ENCODE peak calls at places on chromosomes 7 and 10, in five cellular contexts. T is suprapubic skin, D is transverse colon, I is stomach, L is endothelial cell of umbilical vein. K is an unnamed sample. For H3K36me3, the result is how much of the 10 kb centered on the place peaks cover.

GRCh38 chr7:132368246-132368900 is 207.9 kb downstream of the PLXNA4 start:
- DNase-seq in T (no peak), L (no peak), I (no peak), D (peak), K (no peak)

GRCh38 chr7:152477079-152477478 is 41.3 kb upstream of the KMT2C start:
- DNase-seq in L (no peak), T (no peak), I (no peak), D (no peak), K (no peak)

GRCh38 chr7:92244803-92245486 is 769 bp downstream of the KRIT1 start:
- DNase-seq in L (no peak), I (no peak), T (no peak), D (no peak), K (no peak)

GRCh38 chr7:73992104-73992562 is 35.8 kb upstream of the ELN start:
- DNase-seq in T (peak), D (no peak), L (no peak), I (peak), K (peak)

GRCh38 chr7:131538791-131539179 is 17.6 kb downstream of the PODXL start:
- DNase-seq in T (no peak), I (no peak), L (peak), D (no peak), K (no peak)

GRCh38 chr10:24952701-24953349 is 419 bp upstream of the PRTFDC1 start:
- DNase-seq in T (peak), L (peak), I (peak), D (peak), K (peak)

GRCh38 chr10:85446852-85447251 is 919.7 kb downstream of the GRID1 start:
- DNase-seq in I (no peak), L (no peak), T (no peak), D (no peak), K (no peak)

GRCh38 chr10:7027913-7028808 is 382.7 kb downstream of the SFMBT2 start:
- DNase-seq in T (no peak), I (no peak), L (no peak), D (no peak), K (no peak)

GRCh38 chr10:25849268-25849667 is 84.8 kb upstream of the MYO3A start:
- DNase-seq in T (no peak), I (no peak), L (no peak), D (no peak), K (no peak)

GRCh38 chr7:88758355-88759215 is 915 bp upstream of the ZNF804B start:
- DNase-seq in D (no peak), T (no peak), I (no peak), L (peak), K (no peak)

GRCh38 chr7:27590421-27590820 is 72.3 kb downstream of the HIBADH start:
- DNase-seq in I (no peak), D (no peak), L (no peak), T (no peak), K (no peak)

GRCh38 chr10:123842692-123843385 is 48.8 kb downstream of the CPXM2 start:
- DNase-seq in I (no peak), T (no peak), L (no peak), D (no peak), K (no peak)

GRCh38 chr7:128454808-128455555 is 696 bp upstream of the HILPDA start:
- DNase-seq in T (no peak), L (no peak), D (no peak), I (no peak), K (no peak)

GRCh38 chr7:150755473-150756099 is 18.4 kb downstream of the GIMAP5 start:
- DNase-seq in D (no peak), L (peak), I (no peak), T (no peak), K (no peak)

GRCh38 chr7:30184804-30185487 is 50.2 kb downstream of the MTURN start:
- DNase-seq in D (no peak), L (no peak), I (no peak), T (no peak), K (no peak)

GRCh38 chr7:77293046-77293445 is 93.4 kb upstream of the FGL2 start:
- DNase-seq in T (no peak), D (no peak), I (no peak), L (no peak), K (no peak)
- TF ChIP-seq CTCF in T (no peak), D (no peak), I (no peak), L (no peak), K (no peak)

GRCh38 chr10:1882168-1882567 is 144.8 kb upstream of the ADARB2 start:
- DNase-seq in L (no peak), T (no peak), I (no peak), D (no peak), K (no peak)
- H3K36me3 ChIP-seq in L (under half), T (under half), I (under half), D (under half), K (under half)

DNA sequence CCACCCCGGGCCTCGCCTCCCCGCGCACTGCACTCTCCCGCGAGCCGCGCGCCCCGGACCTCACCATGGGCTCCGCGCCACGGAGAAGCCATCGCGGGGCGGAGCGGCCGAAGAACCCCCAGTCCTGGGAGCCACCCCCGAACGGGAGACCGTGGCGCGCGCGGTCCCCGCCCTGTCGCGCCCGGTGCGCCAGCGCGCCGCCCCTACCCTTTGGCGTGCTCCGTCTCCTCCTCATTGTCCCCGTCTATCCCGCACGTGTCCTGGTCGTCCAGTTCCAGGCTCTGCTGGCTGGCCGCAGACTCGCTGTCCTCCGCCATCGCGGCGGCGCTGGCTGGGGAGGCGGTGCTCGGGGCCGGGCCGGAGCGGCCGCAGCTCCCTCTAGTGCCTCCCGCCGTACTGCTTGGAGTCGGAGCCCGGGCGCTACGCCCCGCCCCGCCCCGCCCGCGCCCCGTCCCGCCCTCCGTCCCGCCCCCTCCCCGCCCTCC is at the start of gene NMT2:
- DNase-seq in L (peak), T (peak), D (no peak), I (no peak), K (peak)
- TF ChIP-seq POLR2AphosphoS5 in L (peak), T (peak), D (peak), I (peak), K (peak)

GRCh38 chr10:129955591-129956284 is 8.3 kb downstream of the EBF3 start:
- DNase-seq in D (no peak), L (no peak), I (no peak), T (no peak), K (no peak)
- TF ChIP-seq CTCF in D (no peak), L (no peak), I (no peak), T (no peak), K (no peak)

GRCh38 chr10:73841526-73842285 is 30.3 kb upstream of the NDST2 start:
- DNase-seq in L (no peak), D (no peak), T (no peak), I (no peak), K (no peak)

GRCh38 chr10:73840403-73841301 is 29.3 kb upstream of the NDST2 start:
- DNase-seq in T (no peak), I (no peak), L (no peak), D (no peak), K (no peak)

GRCh38 chr10:73838827-73839226 is 27.4 kb upstream of the NDST2 start:
- DNase-seq in I (no peak), L (no peak), T (no peak), D (no peak), K (no peak)

GRCh38 chr10:73839276-73839966 is 28.0 kb upstream of the NDST2 start:
- DNase-seq in T (no peak), L (no peak), I (no peak), D (no peak), K (no peak)

DNA sequence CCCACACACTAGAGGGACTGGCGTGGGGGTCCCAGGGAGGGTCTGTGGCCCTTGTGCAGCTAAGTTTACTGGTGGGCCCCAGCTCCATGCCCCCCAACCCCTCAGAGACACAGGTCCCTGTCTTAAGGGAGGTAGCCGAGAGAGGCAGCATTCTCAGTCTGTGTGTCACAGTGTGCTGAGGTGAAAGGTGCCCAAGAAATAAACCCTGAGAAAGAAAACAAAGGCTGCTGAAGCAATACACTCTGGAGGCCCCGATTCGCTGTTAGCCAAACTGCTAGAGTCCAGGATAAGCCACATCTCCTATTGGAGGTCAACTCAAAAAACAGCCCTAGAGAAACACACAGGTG is 28.6 kb upstream of the NDST2 start:
- DNase-seq in I (no peak), D (no peak), L (no peak), T (no peak), K (no peak)
- H3K36me3 ChIP-seq in I (half or more), D (under half), L (under half), T (half or more), K (under half)